ENCODE peak calls at places on chromosomes 12 and 14, in ten cellular contexts. Q is psoas muscle, A is cardiac fibroblast, N is adrenal gland, D is GM23338, Y is H1, W is lower leg skin, P is fibroblast of lung, V is IMR-90, G is left ventricle myocardium inferior. O is an unnamed sample.

GRCh38 chr14:36818212-36818611 is 156.6 kb downstream of the PAX9 start:
- DNase-seq in A (no peak), D (no peak), Y (no peak), Q (no peak), V (no peak), G (no peak), N (no peak), W (no peak), P (no peak), O (no peak)

GRCh38 chr12:73514672-73515071 is 1023.0 kb upstream of the ATXN7L3B start:
- DNase-seq in G (no peak), Q (no peak), A (no peak), V (no peak), W (no peak), N (no peak), D (peak), Y (peak), P (no peak), O (no peak)

GRCh38 chr14:94132285-94132887 is 3.0 kb upstream of the IFI27L2 start:
- DNase-seq in Y (peak), W (no peak), D (peak), Q (no peak), N (peak), G (no peak), P (peak), A (peak), V (peak), O (peak)

GRCh38 chr12:57195655-57196371 is 20.8 kb upstream of the NXPH4 start:
- DNase-seq in V (no peak), W (no peak), D (no peak), P (no peak), N (no peak), Y (no peak), G (no peak), A (no peak), Q (no peak), O (no peak)

GRCh38 chr12:21852251-21852650 is 77.7 kb upstream of the KCNJ8 start:
- DNase-seq in N (no peak), A (peak), G (no peak), Q (no peak), P (peak), Y (no peak), V (peak), D (no peak), W (no peak), O (no peak)

GRCh38 chr12:57248934-57249742 is 1.8 kb downstream of the STAC3 start:
- DNase-seq in D (peak), G (peak), N (no peak), W (no peak), P (no peak), Y (no peak), V (no peak), A (no peak), Q (peak), O (no peak)

GRCh38 chr14:77053046-77053841 is 24.7 kb upstream of the IRF2BPL start:
- DNase-seq in V (peak), Q (peak), Y (peak), A (peak), W (no peak), N (peak), P (peak), G (peak), D (peak), O (no peak)

GRCh38 chr14:37047996-37048395 is 124.4 kb downstream of the SLC25A21 start:
- DNase-seq in Y (no peak), W (no peak), N (no peak), P (no peak), V (no peak), D (no peak), G (no peak), A (no peak), Q (no peak), O (no peak)

GRCh38 chr12:49104822-49105221 is 5.8 kb downstream of the LMBR1L start:
- DNase-seq in W (no peak), N (no peak), P (no peak), Q (no peak), G (no peak), Y (no peak), D (no peak), V (no peak), A (no peak), O (no peak)

GRCh38 chr12:30837595-30837994 is 82.8 kb upstream of the CAPRIN2 start:
- DNase-seq in P (no peak), Y (no peak), A (no peak), G (no peak), W (no peak), D (no peak), N (no peak), Q (no peak), V (no peak), O (no peak)

GRCh38 chr12:18468521-18469075 is 207.3 kb downstream of the PIK3C2G start:
- DNase-seq in A (peak), V (peak), Q (no peak), Y (no peak), W (no peak), G (no peak), D (no peak), N (no peak), P (peak), O (no peak)

GRCh38 chr12:129193263-129193871 is 340.1 kb downstream of the GLT1D1 start:
- DNase-seq in G (no peak), W (no peak), A (no peak), Y (peak), N (no peak), V (no peak), Q (no peak), P (no peak), D (peak), O (peak)

GRCh38 chr12:29380536-29381523 is at the start of gene ERGIC2:
- DNase-seq in P (peak), Y (peak), Q (peak), A (peak), V (peak), D (peak), W (peak), G (peak), N (peak), O (peak)

GRCh38 chr14:36516719-36517241 is 3.3 kb downstream of the NKX2-1 start:
- DNase-seq in P (no peak), Q (no peak), G (no peak), V (no peak), D (no peak), Y (peak), A (no peak), W (no peak), N (no peak), O (no peak)

GRCh38 chr14:67694791-67695393 is 672 bp downstream of the RDH11 start:
- DNase-seq in N (peak), Q (peak), Y (peak), P (peak), V (peak), D (peak), W (no peak), G (peak), A (peak), O (peak)

GRCh38 chr14:104869669-104870367 is 4.8 kb downstream of the CEP170B start:
- DNase-seq in G (no peak), A (no peak), D (no peak), Y (no peak), Q (no peak), V (no peak), N (no peak), W (no peak), P (no peak), O (no peak)

GRCh38 chr14:104871656-104872468 is 6.8 kb downstream of the CEP170B start:
- DNase-seq in W (no peak), Y (peak), N (no peak), D (no peak), P (no peak), V (no peak), Q (peak), A (no peak), G (no peak), O (no peak)

GRCh38 chr14:104870368-104871144 is 5.5 kb downstream of the CEP170B start:
- DNase-seq in V (no peak), W (no peak), D (peak), Q (peak), N (no peak), P (no peak), G (peak), A (no peak), Y (peak), O (no peak)

GRCh38 chr14:104872469-104873341 is 7.6 kb downstream of the CEP170B start:
- DNase-seq in Y (peak), G (peak), V (peak), P (peak), D (peak), W (no peak), N (peak), Q (peak), A (no peak), O (no peak)

GRCh38 chr14:104871145-104871655 is 6.1 kb downstream of the CEP170B start:
- DNase-seq in Y (no peak), D (no peak), V (no peak), P (no peak), G (no peak), N (no peak), Q (peak), A (no peak), W (no peak), O (no peak)
- TF ChIP-seq CTCF in Y (no peak), D (no peak), V (no peak), P (no peak), G (no peak), N (no peak), Q (no peak), A (no peak), W (no peak), O (no peak)

GRCh38 chr14:41605550-41606248 is 977 bp upstream of the LRFN5 start:
- DNase-seq in Q (peak), V (peak), A (peak), P (peak), D (peak), W (peak), Y (peak), G (no peak), N (peak), O (no peak)
- H3K4me3 ChIP-seq in Q (peak), V (peak), A (peak), P (peak), D (peak), W (peak), Y (peak), G (peak), N (peak), O (no peak)

GRCh38 chr14:55864890-55865655 is 253.1 kb upstream of the PELI2 start:
- DNase-seq in W (no peak), N (no peak), D (peak), P (no peak), Y (peak), A (no peak), Q (no peak), G (no peak), V (no peak), O (no peak)
- TF ChIP-seq CTCF in W (no peak), N (no peak), D (peak), P (no peak), Y (peak), A (peak), Q (no peak), G (no peak), V (no peak), O (peak)

GRCh38 chr12:79407671-79408622 is 282.8 kb downstream of the PAWR start:
- DNase-seq in Q (no peak), P (peak), G (peak), Y (peak), N (peak), W (no peak), D (peak), A (peak), V (peak), O (peak)
- H3K4me3 ChIP-seq in Q (no peak), P (no peak), G (no peak), Y (no peak), N (no peak), W (no peak), D (no peak), A (no peak), V (no peak), O (no peak)

O was measured in GM12864.